ENCODE peak calls at places on chromosomes 4 and X, in nine cellular contexts. Z, N, G, A, E, B, P, X and H are unnamed samples.
A peak's percentile ranks its signal among the peaks of the same experiment; 100 is the strongest.

GRCh38 chr4:6097581-6097980 is 79.3 kb upstream of the C4orf50 start:
- DNase-seq in A (no peak), P (no peak), B (peak; percentile 64), G (no peak), E (no peak), Z (no peak), N (no peak), X (no peak), H (no peak)

GRCh38 chrX:44935640-44936039 is 62.7 kb downstream of the KDM6A start:
- DNase-seq in P (no peak), E (no peak), Z (no peak), N (no peak), X (no peak), B (no peak), A (no peak), G (no peak), H (no peak)

GRCh38 chrX:78595901-78596502 is 63.1 kb downstream of the RTL3 start:
- DNase-seq in G (no peak), X (no peak), B (no peak), A (no peak), P (no peak), Z (peak; percentile 20), N (no peak), E (no peak), H (no peak)

GRCh38 chrX:134733595-134733994 is 75.3 kb upstream of the PLAC1 start:
- DNase-seq in G (no peak), X (no peak), E (no peak), N (no peak), B (no peak), A (no peak), P (no peak), Z (no peak), H (no peak)

GRCh38 chr4:98260047-98260578 is 1.1 kb upstream of the RAP1GDS1 start:
- DNase-seq in A (peak; percentile 20), N (no peak), G (no peak), B (peak; percentile 50), Z (peak; percentile 34), E (no peak), P (no peak), X (peak; percentile 70), H (no peak)

GRCh38 chr4:85952982-85953650 is 406.7 kb downstream of the MAPK10 start:
- DNase-seq in A (no peak), P (no peak), N (no peak), X (no peak), G (no peak), E (no peak), B (no peak), Z (peak; percentile 78), H (no peak)

GRCh38 chr4:101035522-101035921 is 311.8 kb downstream of the PPP3CA start:
- DNase-seq in X (no peak), Z (no peak), G (no peak), N (no peak), P (no peak), B (no peak), A (no peak), E (no peak), H (no peak)

GRCh38 chrX:40094900-40095587 is 2.7 kb downstream of the BCOR start:
- DNase-seq in P (peak; percentile 29), Z (peak; percentile 21), B (no peak), A (no peak), E (no peak), G (no peak), X (no peak), N (no peak), H (no peak)

GRCh38 chr4:39020130-39020529 is 12.1 kb downstream of the TMEM156 start:
- DNase-seq in N (no peak), B (no peak), P (no peak), A (no peak), X (no peak), Z (no peak), E (no peak), G (no peak), H (no peak)

GRCh38 chrX:41759817-41760216 is 35.8 kb downstream of the GPR82 start:
- DNase-seq in G (no peak), A (peak; percentile 7), Z (peak; percentile 31), X (no peak), P (peak; percentile 54), B (no peak), E (peak; percentile 43), N (no peak), H (no peak)

GRCh38 chr4:98262431-98262830 is 1.2 kb downstream of the RAP1GDS1 start:
- DNase-seq in Z (peak; percentile 22), G (no peak), X (no peak), N (no peak), P (peak; percentile 16), E (no peak), A (no peak), B (no peak), H (no peak)

GRCh38 chr4:117821834-117822233 is 212.5 kb upstream of the NDST3 start:
- DNase-seq in Z (no peak), X (no peak), N (no peak), E (no peak), A (no peak), P (no peak), G (no peak), B (no peak), H (no peak)

GRCh38 chrX:132435222-132435621 is 53.6 kb downstream of the MBNL3 start:
- DNase-seq in P (no peak), Z (peak; percentile 77), N (no peak), E (no peak), B (no peak), G (no peak), X (no peak), A (no peak), H (no peak)

GRCh38 chrX:57595381-57595811 is 3.6 kb downstream of the ZXDB start:
- DNase-seq in G (no peak), P (no peak), E (no peak), A (peak; percentile 31), Z (peak; percentile 86), B (no peak), X (no peak), N (no peak), H (no peak)

GRCh38 chr4:142353149-142353738 is 492.9 kb downstream of the INPP4B start:
- DNase-seq in E (peak; percentile 1), A (peak; percentile 56), N (no peak), Z (peak; percentile 73), X (no peak), P (peak; percentile 9), B (no peak), G (no peak), H (no peak)

GRCh38 chr4:80471701-80472100 is 136.2 kb downstream of the CFAP299 start:
- DNase-seq in P (no peak), X (no peak), B (no peak), G (no peak), A (no peak), E (peak; percentile 22), N (peak; percentile 63), Z (no peak), H (no peak)

GRCh38 chrX:136954930-136955329 is 74.4 kb upstream of the RBMX start:
- DNase-seq in N (no peak), G (no peak), P (no peak), B (no peak), X (no peak), Z (peak; percentile 31), A (peak; percentile 24), E (peak; percentile 24), H (no peak)

GRCh38 chr4:2948895-2949781 is 14.1 kb downstream of the NOP14 start:
- DNase-seq in A (peak; percentile 52), X (no peak), Z (no peak), G (no peak), P (no peak), E (peak; percentile 61), B (peak; percentile 38), N (no peak), H (no peak)